ENCODE peak calls at places on chromosome 6, in ten cellular contexts. One of them, this sample, is unnamed.

GRCh38 chr6:1970151-1970561 is 275.2 kb downstream of the GMDS start:
- DNase-seq in fibroblast of pulmonary artery: no peak
- DNase-seq in uterus: no peak
- DNase-seq in PC-3: no peak
- DNase-seq in testis: peak
- DNase-seq in lower lobe of right lung: no peak
- DNase-seq in A549: no peak
- DNase-seq in ovary: no peak
- DNase-seq in brain microvascular endothelial cell: no peak
- DNase-seq in mucosa of descending colon: no peak
- DNase-seq in this sample: no peak

GRCh38 chr6:152309648-152310047 is 327.5 kb downstream of the SYNE1 start:
- DNase-seq in fibroblast of pulmonary artery: no peak
- DNase-seq in uterus: no peak
- DNase-seq in PC-3: peak
- DNase-seq in testis: no peak
- DNase-seq in lower lobe of right lung: no peak
- DNase-seq in A549: no peak
- DNase-seq in ovary: no peak
- DNase-seq in brain microvascular endothelial cell: no peak
- DNase-seq in mucosa of descending colon: peak
- DNase-seq in this sample: no peak

GRCh38 chr6:38131527-38131965 is 312.0 kb downstream of the ZFAND3 start:
- DNase-seq in fibroblast of pulmonary artery: peak
- DNase-seq in uterus: no peak
- DNase-seq in PC-3: peak
- DNase-seq in testis: peak
- DNase-seq in lower lobe of right lung: no peak
- DNase-seq in A549: no peak
- DNase-seq in ovary: no peak
- DNase-seq in brain microvascular endothelial cell: peak
- DNase-seq in mucosa of descending colon: no peak
- DNase-seq in this sample: peak

GRCh38 chr6:37665309-37665708 is 32.4 kb downstream of the MDGA1 start:
- DNase-seq in fibroblast of pulmonary artery: no peak
- DNase-seq in uterus: no peak
- DNase-seq in PC-3: no peak
- DNase-seq in testis: no peak
- DNase-seq in lower lobe of right lung: no peak
- DNase-seq in A549: no peak
- DNase-seq in ovary: no peak
- DNase-seq in brain microvascular endothelial cell: no peak
- DNase-seq in mucosa of descending colon: no peak
- DNase-seq in this sample: no peak

GRCh38 chr6:13425971-13426931 is 61.1 kb downstream of the GFOD1 start:
- DNase-seq in fibroblast of pulmonary artery: peak
- DNase-seq in uterus: no peak
- DNase-seq in PC-3: peak
- DNase-seq in testis: no peak
- DNase-seq in lower lobe of right lung: no peak
- DNase-seq in A549: no peak
- DNase-seq in ovary: no peak
- DNase-seq in brain microvascular endothelial cell: peak
- DNase-seq in mucosa of descending colon: no peak
- DNase-seq in this sample: no peak

GRCh38 chr6:105949939-105950582 is 136.1 kb upstream of the PRDM1 start:
- DNase-seq in fibroblast of pulmonary artery: no peak
- DNase-seq in uterus: no peak
- DNase-seq in PC-3: no peak
- DNase-seq in testis: no peak
- DNase-seq in lower lobe of right lung: no peak
- DNase-seq in A549: no peak
- DNase-seq in ovary: no peak
- DNase-seq in brain microvascular endothelial cell: no peak
- DNase-seq in mucosa of descending colon: no peak
- DNase-seq in this sample: no peak

GRCh38 chr6:167479967-167480653 is 155.2 kb downstream of the TTLL2 start:
- DNase-seq in fibroblast of pulmonary artery: no peak
- DNase-seq in uterus: no peak
- DNase-seq in PC-3: no peak
- DNase-seq in testis: no peak
- DNase-seq in lower lobe of right lung: no peak
- DNase-seq in A549: no peak
- DNase-seq in ovary: no peak
- DNase-seq in brain microvascular endothelial cell: no peak
- DNase-seq in mucosa of descending colon: no peak
- DNase-seq in this sample: no peak

GRCh38 chr6:167396068-167396658 is 71.3 kb downstream of the TTLL2 start:
- DNase-seq in fibroblast of pulmonary artery: no peak
- DNase-seq in uterus: no peak
- DNase-seq in PC-3: no peak
- DNase-seq in testis: no peak
- DNase-seq in lower lobe of right lung: no peak
- DNase-seq in A549: no peak
- DNase-seq in ovary: no peak
- DNase-seq in brain microvascular endothelial cell: no peak
- DNase-seq in mucosa of descending colon: no peak
- DNase-seq in this sample: no peak

GRCh38 chr6:26159417-26160273 is 72.4 kb downstream of the HFE start:
- DNase-seq in fibroblast of pulmonary artery: peak
- DNase-seq in uterus: no peak
- DNase-seq in PC-3: peak
- DNase-seq in testis: no peak
- DNase-seq in lower lobe of right lung: no peak
- DNase-seq in A549: no peak
- DNase-seq in ovary: no peak
- DNase-seq in brain microvascular endothelial cell: no peak
- DNase-seq in mucosa of descending colon: no peak
- DNase-seq in this sample: no peak

GRCh38 chr6:122580731-122581130 is 29.5 kb upstream of the PKIB start:
- DNase-seq in fibroblast of pulmonary artery: no peak
- DNase-seq in uterus: no peak
- DNase-seq in PC-3: peak
- DNase-seq in testis: no peak
- DNase-seq in lower lobe of right lung: no peak
- DNase-seq in A549: no peak
- DNase-seq in ovary: no peak
- DNase-seq in brain microvascular endothelial cell: no peak
- DNase-seq in mucosa of descending colon: no peak
- DNase-seq in this sample: no peak
- TF ChIP-seq CTCF in fibroblast of pulmonary artery: no peak
- TF ChIP-seq CTCF in uterus: no peak
- TF ChIP-seq CTCF in PC-3: peak
- TF ChIP-seq CTCF in testis: no peak
- TF ChIP-seq CTCF in lower lobe of right lung: no peak
- TF ChIP-seq CTCF in A549: no peak
- TF ChIP-seq CTCF in ovary: no peak
- TF ChIP-seq CTCF in brain microvascular endothelial cell: peak
- TF ChIP-seq CTCF in mucosa of descending colon: no peak
- TF ChIP-seq CTCF in this sample: peak

GRCh38 chr6:129575378-129576118 is 134.4 kb downstream of the ARHGAP18 start:
- DNase-seq in fibroblast of pulmonary artery: peak
- DNase-seq in uterus: no peak
- DNase-seq in PC-3: peak
- DNase-seq in testis: no peak
- DNase-seq in lower lobe of right lung: no peak
- DNase-seq in A549: peak
- DNase-seq in ovary: no peak
- DNase-seq in brain microvascular endothelial cell: peak
- DNase-seq in mucosa of descending colon: no peak
- DNase-seq in this sample: peak
- H3K4me3 ChIP-seq in fibroblast of pulmonary artery: no peak
- H3K4me3 ChIP-seq in uterus: no peak
- H3K4me3 ChIP-seq in PC-3: peak
- H3K4me3 ChIP-seq in testis: no peak
- H3K4me3 ChIP-seq in lower lobe of right lung: peak
- H3K4me3 ChIP-seq in A549: no peak
- H3K4me3 ChIP-seq in ovary: peak
- H3K4me3 ChIP-seq in brain microvascular endothelial cell: no peak
- H3K4me3 ChIP-seq in mucosa of descending colon: no peak
- H3K4me3 ChIP-seq in this sample: no peak

GRCh38 chr6:114304304-114304887 is 38.4 kb downstream of the HS3ST5 start:
- DNase-seq in fibroblast of pulmonary artery: peak
- DNase-seq in uterus: no peak
- DNase-seq in PC-3: peak
- DNase-seq in testis: no peak
- DNase-seq in lower lobe of right lung: no peak
- DNase-seq in A549: no peak
- DNase-seq in ovary: no peak
- DNase-seq in brain microvascular endothelial cell: no peak
- DNase-seq in mucosa of descending colon: no peak
- DNase-seq in this sample: no peak
- TF ChIP-seq CTCF in fibroblast of pulmonary artery: peak
- TF ChIP-seq CTCF in uterus: no peak
- TF ChIP-seq CTCF in PC-3: peak
- TF ChIP-seq CTCF in testis: peak
- TF ChIP-seq CTCF in lower lobe of right lung: peak
- TF ChIP-seq CTCF in A549: peak
- TF ChIP-seq CTCF in ovary: no peak
- TF ChIP-seq CTCF in brain microvascular endothelial cell: peak
- TF ChIP-seq CTCF in mucosa of descending colon: no peak
- TF ChIP-seq CTCF in this sample: peak

GRCh38 chr6:45532626-45533258 is 155.0 kb upstream of the SUPT3H start:
- DNase-seq in fibroblast of pulmonary artery: peak
- DNase-seq in uterus: no peak
- DNase-seq in PC-3: no peak
- DNase-seq in testis: no peak
- DNase-seq in lower lobe of right lung: no peak
- DNase-seq in A549: no peak
- DNase-seq in ovary: no peak
- DNase-seq in brain microvascular endothelial cell: peak
- DNase-seq in mucosa of descending colon: no peak
- DNase-seq in this sample: no peak

GRCh38 chr6:45531999-45532605 is 154.4 kb upstream of the SUPT3H start:
- DNase-seq in fibroblast of pulmonary artery: no peak
- DNase-seq in uterus: no peak
- DNase-seq in PC-3: no peak
- DNase-seq in testis: no peak
- DNase-seq in lower lobe of right lung: no peak
- DNase-seq in A549: no peak
- DNase-seq in ovary: no peak
- DNase-seq in brain microvascular endothelial cell: no peak
- DNase-seq in mucosa of descending colon: no peak
- DNase-seq in this sample: no peak

GRCh38 chr6:45535933-45536332 is 158.2 kb upstream of the SUPT3H start:
- DNase-seq in fibroblast of pulmonary artery: no peak
- DNase-seq in uterus: no peak
- DNase-seq in PC-3: no peak
- DNase-seq in testis: no peak
- DNase-seq in lower lobe of right lung: no peak
- DNase-seq in A549: no peak
- DNase-seq in ovary: no peak
- DNase-seq in brain microvascular endothelial cell: no peak
- DNase-seq in mucosa of descending colon: peak
- DNase-seq in this sample: no peak

GRCh38 chr6:45537539-45537938 is 159.8 kb upstream of the SUPT3H start:
- DNase-seq in fibroblast of pulmonary artery: no peak
- DNase-seq in uterus: no peak
- DNase-seq in PC-3: no peak
- DNase-seq in testis: no peak
- DNase-seq in lower lobe of right lung: no peak
- DNase-seq in A549: no peak
- DNase-seq in ovary: no peak
- DNase-seq in brain microvascular endothelial cell: no peak
- DNase-seq in mucosa of descending colon: no peak
- DNase-seq in this sample: no peak

GRCh38 chr6:45533394-45533793 is 155.7 kb upstream of the SUPT3H start:
- DNase-seq in fibroblast of pulmonary artery: peak
- DNase-seq in uterus: no peak
- DNase-seq in PC-3: no peak
- DNase-seq in testis: no peak
- DNase-seq in lower lobe of right lung: no peak
- DNase-seq in A549: no peak
- DNase-seq in ovary: no peak
- DNase-seq in brain microvascular endothelial cell: no peak
- DNase-seq in mucosa of descending colon: no peak
- DNase-seq in this sample: no peak
- H3K4me3 ChIP-seq in fibroblast of pulmonary artery: peak
- H3K4me3 ChIP-seq in uterus: no peak
- H3K4me3 ChIP-seq in PC-3: no peak
- H3K4me3 ChIP-seq in testis: no peak
- H3K4me3 ChIP-seq in lower lobe of right lung: peak
- H3K4me3 ChIP-seq in A549: no peak
- H3K4me3 ChIP-seq in ovary: no peak
- H3K4me3 ChIP-seq in brain microvascular endothelial cell: no peak
- H3K4me3 ChIP-seq in mucosa of descending colon: no peak
- H3K4me3 ChIP-seq in this sample: no peak

DNA sequence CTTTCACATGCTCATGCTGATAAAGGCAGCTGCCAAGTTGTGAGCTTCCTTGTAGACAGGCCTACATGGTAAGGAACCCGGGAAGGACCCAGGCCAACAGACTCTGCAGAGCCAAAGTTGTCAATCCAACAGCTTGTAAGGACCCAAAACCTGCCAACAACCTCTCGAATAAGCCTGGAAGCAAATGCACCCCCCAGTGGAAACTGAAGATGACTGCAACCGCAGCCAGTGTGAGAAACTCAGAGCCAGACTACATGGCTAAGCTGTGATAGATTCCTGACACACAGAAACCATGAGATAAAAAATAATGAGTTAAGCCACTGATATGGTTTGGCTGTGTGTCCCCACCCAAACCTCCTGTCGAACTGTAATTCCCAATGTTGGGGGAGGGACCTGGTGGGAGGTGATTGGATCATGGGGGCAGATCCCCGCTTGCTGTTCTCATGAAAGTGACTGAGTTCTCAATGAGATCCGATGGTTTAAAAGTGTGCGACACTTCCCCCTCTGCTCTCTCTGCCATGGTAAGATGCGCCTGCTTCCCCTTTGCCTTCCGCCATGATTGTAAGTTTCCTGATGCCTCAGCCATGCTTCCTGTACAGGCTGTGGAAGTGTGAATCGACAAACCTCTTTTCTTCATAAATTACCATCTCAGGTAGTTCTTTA is 18.8 kb upstream of the CLPSL2 start:
- DNase-seq in fibroblast of pulmonary artery: peak
- DNase-seq in uterus: no peak
- DNase-seq in PC-3: peak
- DNase-seq in testis: no peak
- DNase-seq in lower lobe of right lung: no peak
- DNase-seq in A549: peak
- DNase-seq in ovary: no peak
- DNase-seq in brain microvascular endothelial cell: peak
- DNase-seq in mucosa of descending colon: no peak
- DNase-seq in this sample: no peak
- TF ChIP-seq CTCF in fibroblast of pulmonary artery: peak
- TF ChIP-seq CTCF in uterus: no peak
- TF ChIP-seq CTCF in PC-3: peak
- TF ChIP-seq CTCF in testis: no peak
- TF ChIP-seq CTCF in lower lobe of right lung: no peak
- TF ChIP-seq CTCF in A549: peak
- TF ChIP-seq CTCF in ovary: no peak
- TF ChIP-seq CTCF in brain microvascular endothelial cell: peak
- TF ChIP-seq CTCF in mucosa of descending colon: no peak
- TF ChIP-seq CTCF in this sample: peak

This sample was measured in kidney epithelial cell.